ENCODE peak calls at places on chromosome 7, in nine cellular contexts. K is LoVo, O is T-helper 2 cell, M is Karpas-422, S is kidney glomerular epithelial cell, P is KBM-7, H is heart left ventricle, J is HCEC 1CT, X is activated T-helper 1 cell treated with Interleukin-2 at 50 U/mL for 16 hours. G is an unnamed sample.

GRCh38 chr7:50342616-50343114 is 38.1 kb downstream of the IKZF1 start:
- DNase-seq in H (no peak), K (no peak), O (peak), M (no peak), J (no peak), S (no peak), X (peak), P (peak), G (no peak)

GRCh38 chr7:26337232-26337865 is 45.7 kb downstream of the SNX10 start:
- DNase-seq in S (no peak), O (no peak), K (no peak), M (no peak), P (no peak), X (no peak), J (no peak), H (no peak), G (no peak)

GRCh38 chr7:142391191-142391992 is 133.5 kb upstream of the PRSS58 start:
- DNase-seq in X (no peak), M (peak), P (peak), H (no peak), K (no peak), S (no peak), O (no peak), J (peak), G (peak)

GRCh38 chr7:77698042-77698625 is 1.9 kb downstream of the RSBN1L start:
- DNase-seq in M (peak), S (no peak), O (no peak), K (no peak), P (peak), J (no peak), X (no peak), H (no peak), G (no peak)

GRCh38 chr7:96654630-96655188 is 54.9 kb downstream of the SEM1 start:
- DNase-seq in K (no peak), O (no peak), H (no peak), M (no peak), P (no peak), J (no peak), S (no peak), X (no peak), G (no peak)

GRCh38 chr7:2008936-2009540 is 223.7 kb downstream of the MAD1L1 start:
- DNase-seq in O (no peak), J (no peak), H (peak), M (no peak), P (no peak), S (no peak), X (no peak), K (no peak), G (no peak)

GRCh38 chr7:29442146-29442545 is 121.5 kb upstream of the PRR15 start:
- DNase-seq in S (peak), O (no peak), M (peak), K (no peak), P (no peak), H (no peak), X (no peak), J (peak), G (no peak)

GRCh38 chr7:47669178-47669878 is 87.4 kb upstream of the TNS3 start:
- DNase-seq in H (peak), O (no peak), M (peak), P (peak), X (no peak), K (no peak), S (peak), J (peak), G (no peak)

GRCh38 chr7:137986252-137987010 is 15.5 kb downstream of the CREB3L2 start:
- DNase-seq in S (peak), M (no peak), J (peak), H (no peak), P (peak), K (no peak), O (no peak), X (no peak), G (no peak)

GRCh38 chr7:135911091-135911490 is 66.1 kb downstream of the MTPN start:
- DNase-seq in X (no peak), H (no peak), M (no peak), S (no peak), J (no peak), K (no peak), P (no peak), O (no peak), G (no peak)

GRCh38 chr7:16420649-16421332 is 547 bp downstream of the CRPPA start:
- DNase-seq in J (peak), H (peak), S (peak), P (peak), X (peak), O (peak), M (peak), K (peak), G (peak)

GRCh38 chr7:127845497-127846214 is 185.6 kb downstream of the LRRC4 start:
- DNase-seq in H (no peak), M (no peak), O (no peak), J (no peak), S (no peak), X (no peak), P (no peak), K (no peak), G (no peak)

GRCh38 chr7:101608772-101609713 is 20.1 kb downstream of the MYL10 start:
- DNase-seq in K (peak), H (peak), O (no peak), P (no peak), M (no peak), S (no peak), J (no peak), X (no peak), G (no peak)